ENCODE peak calls at places on chromosomes 1 and 21, in seven cellular contexts. J, T, B, N, L, Q and X are unnamed samples.

GRCh38 chr21:35444391-35444790 is 395.3 kb upstream of the RUNX1 start:
- DNase-seq in J (no peak), T (no peak), B (no peak), N (no peak), L (no peak), Q (no peak), X (no peak)

GRCh38 chr1:240888787-240889048 is 276.8 kb upstream of the GREM2 start:
- DNase-seq in J (no peak), T (no peak), B (no peak), N (no peak), L (no peak), Q (no peak), X (no peak)

GRCh38 chr21:43329361-43330269 is 97.3 kb downstream of the SIK1 start:
- DNase-seq in J (no peak), T (no peak), B (no peak), N (no peak), L (no peak), Q (no peak), X (no peak)

GRCh38 chr21:26130249-26130896 is 40.2 kb downstream of the APP start:
- DNase-seq in J (no peak), T (no peak), B (no peak), N (no peak), L (no peak), Q (no peak), X (peak)

GRCh38 chr1:67947114-67947513 is 103.3 kb downstream of the DIRAS3 start:
- DNase-seq in J (no peak), T (no peak), B (no peak), N (no peak), L (no peak), Q (no peak), X (peak)

GRCh38 chr21:33378081-33378480 is 25.1 kb upstream of the IFNGR2 start:
- DNase-seq in J (no peak), T (no peak), B (no peak), N (no peak), L (no peak), Q (no peak), X (no peak)

GRCh38 chr1:40421694-40422384 is 28.4 kb upstream of the ZFP69B start:
- DNase-seq in J (no peak), T (no peak), B (no peak), N (no peak), L (no peak), Q (no peak), X (peak)

GRCh38 chr1:175158133-175158532 is 34.4 kb downstream of the KIAA0040 start:
- DNase-seq in J (no peak), T (no peak), B (no peak), N (no peak), L (no peak), Q (no peak), X (no peak)

GRCh38 chr1:212610575-212610967 is 2.0 kb downstream of the ATF3 start:
- DNase-seq in J (no peak), T (no peak), B (no peak), N (no peak), L (no peak), Q (no peak), X (no peak)

GRCh38 chr1:54937469-54937868 is 43.0 kb upstream of the TMEM61 start:
- DNase-seq in J (no peak), T (no peak), B (no peak), N (no peak), L (no peak), Q (no peak), X (no peak)

GRCh38 chr1:117093870-117094621 is 27.5 kb downstream of the TRIM45 start:
- DNase-seq in J (no peak), T (no peak), B (peak), N (no peak), L (peak), Q (no peak), X (peak)

GRCh38 chr1:61035880-61036279 is 46.5 kb upstream of the NFIA start:
- DNase-seq in J (no peak), T (no peak), B (no peak), N (no peak), L (no peak), Q (no peak), X (no peak)

GRCh38 chr1:17719874-17720273 is 35.3 kb upstream of the ACTL8 start:
- DNase-seq in J (no peak), T (no peak), B (no peak), N (no peak), L (no peak), Q (no peak), X (no peak)

GRCh38 chr1:91020486-91020885 is 1.3 kb downstream of the ZNF644 start:
- DNase-seq in J (no peak), T (no peak), B (no peak), N (no peak), L (no peak), Q (no peak), X (no peak)

GRCh38 chr1:23524716-23525401 is 6.2 kb downstream of the E2F2 start:
- DNase-seq in J (peak), T (peak), B (no peak), N (peak), L (peak), Q (peak), X (peak)

GRCh38 chr1:154749078-154749760 is 120.9 kb downstream of the KCNN3 start:
- DNase-seq in J (no peak), T (no peak), B (no peak), N (no peak), L (peak), Q (no peak), X (no peak)

GRCh38 chr1:181324797-181325616 is 158.3 kb upstream of the CACNA1E start:
- DNase-seq in J (no peak), T (no peak), B (no peak), N (no peak), L (no peak), Q (no peak), X (no peak)

GRCh38 chr1:20634594-20635084 is 1.4 kb downstream of the PINK1 start:
- DNase-seq in J (peak), T (peak), B (no peak), N (peak), L (no peak), Q (peak), X (peak)

GRCh38 chr1:161020573-161021167 is at the start of gene F11R:
- DNase-seq in J (peak), T (no peak), B (no peak), N (no peak), L (no peak), Q (peak), X (peak)

GRCh38 chr1:23168079-23168461 is 586 bp downstream of the LUZP1 start:
- DNase-seq in J (peak), T (no peak), B (no peak), N (peak), L (peak), Q (no peak), X (peak)

GRCh38 chr21:42503711-42504110 is 7.7 kb upstream of the RSPH1 start:
- DNase-seq in J (no peak), T (no peak), B (no peak), N (no peak), L (no peak), Q (no peak), X (peak)

GRCh38 chr1:183029591-183030000 is 6.4 kb downstream of the LAMC1 start:
- DNase-seq in J (no peak), T (no peak), B (no peak), N (no peak), L (no peak), Q (no peak), X (no peak)

GRCh38 chr1:40423264-40423642 is 27.0 kb upstream of the ZFP69B start:
- DNase-seq in J (no peak), T (no peak), B (no peak), N (no peak), L (no peak), Q (no peak), X (peak)

GRCh38 chr1:243945727-243946126 is 95.7 kb upstream of the AKT3 start:
- DNase-seq in J (no peak), T (no peak), B (no peak), N (no peak), L (no peak), Q (no peak), X (no peak)

GRCh38 chr1:54424398-54424797 is 18.2 kb upstream of the SSBP3 start:
- DNase-seq in J (no peak), T (no peak), B (no peak), N (no peak), L (no peak), Q (no peak), X (no peak)

GRCh38 chr1:161079436-161080110 is 9.8 kb downstream of the NECTIN4 start:
- DNase-seq in J (no peak), T (no peak), B (no peak), N (no peak), L (no peak), Q (no peak), X (no peak)

GRCh38 chr1:246760426-246761347 is 36.5 kb downstream of the SCCPDH start:
- DNase-seq in J (no peak), T (no peak), B (no peak), N (no peak), L (no peak), Q (no peak), X (peak)

GRCh38 chr1:109906160-109906838 is 4.3 kb upstream of the CSF1 start:
- DNase-seq in J (no peak), T (no peak), B (no peak), N (peak), L (peak), Q (no peak), X (peak)

GRCh38 chr1:153679337-153680119 is 1.0 kb downstream of the NPR1 start:
- DNase-seq in J (no peak), T (no peak), B (no peak), N (no peak), L (no peak), Q (no peak), X (no peak)